ENCODE peak calls at places on chromosome 14, in ten cellular contexts. One of them, this sample, is unnamed.

GRCh38 chr14:72128629-72129028 is 196.4 kb downstream of the RGS6 start:
- DNase-seq in mammary epithelial cell: no peak
- DNase-seq in left ventricle myocardium inferior: no peak
- DNase-seq in psoas muscle: no peak
- DNase-seq in A549: no peak
- DNase-seq in HFFc6: no peak
- DNase-seq in sigmoid colon: no peak
- DNase-seq in CD8-positive, alpha-beta T cell: no peak
- DNase-seq in mesothelial cell of epicardium: no peak
- DNase-seq in AG04450: no peak
- DNase-seq in this sample: no peak

GRCh38 chr14:105859717-105860614 is 333.6 kb downstream of the TMEM121 start:
- DNase-seq in HFFc6: no peak
- DNase-seq in CD8-positive, alpha-beta T cell: peak
- DNase-seq in mammary epithelial cell: no peak
- DNase-seq in mesothelial cell of epicardium: peak
- DNase-seq in sigmoid colon: peak
- DNase-seq in A549: no peak
- DNase-seq in AG04450: no peak
- DNase-seq in left ventricle myocardium inferior: peak
- DNase-seq in psoas muscle: peak
- DNase-seq in this sample: peak

GRCh38 chr14:24814944-24815343 is 181.0 kb upstream of the GZMB start:
- DNase-seq in mesothelial cell of epicardium: no peak
- DNase-seq in sigmoid colon: no peak
- DNase-seq in mammary epithelial cell: no peak
- DNase-seq in AG04450: no peak
- DNase-seq in A549: no peak
- DNase-seq in HFFc6: no peak
- DNase-seq in CD8-positive, alpha-beta T cell: no peak
- DNase-seq in left ventricle myocardium inferior: no peak
- DNase-seq in psoas muscle: no peak
- DNase-seq in this sample: no peak

GRCh38 chr14:26722258-26722657 is 124.4 kb upstream of the NOVA1 start:
- DNase-seq in AG04450: no peak
- DNase-seq in A549: no peak
- DNase-seq in mesothelial cell of epicardium: no peak
- DNase-seq in psoas muscle: no peak
- DNase-seq in HFFc6: no peak
- DNase-seq in mammary epithelial cell: no peak
- DNase-seq in sigmoid colon: no peak
- DNase-seq in CD8-positive, alpha-beta T cell: no peak
- DNase-seq in left ventricle myocardium inferior: no peak
- DNase-seq in this sample: no peak

GRCh38 chr14:39739796-39740195 is 307.6 kb upstream of the FBXO33 start:
- DNase-seq in AG04450: no peak
- DNase-seq in sigmoid colon: no peak
- DNase-seq in psoas muscle: no peak
- DNase-seq in mesothelial cell of epicardium: no peak
- DNase-seq in mammary epithelial cell: no peak
- DNase-seq in A549: no peak
- DNase-seq in left ventricle myocardium inferior: peak
- DNase-seq in CD8-positive, alpha-beta T cell: no peak
- DNase-seq in HFFc6: no peak
- DNase-seq in this sample: no peak

GRCh38 chr14:60736494-60736893 is 1.9 kb downstream of the MNAT1 start:
- DNase-seq in AG04450: no peak
- DNase-seq in psoas muscle: no peak
- DNase-seq in HFFc6: peak
- DNase-seq in mammary epithelial cell: peak
- DNase-seq in CD8-positive, alpha-beta T cell: no peak
- DNase-seq in sigmoid colon: no peak
- DNase-seq in left ventricle myocardium inferior: no peak
- DNase-seq in mesothelial cell of epicardium: no peak
- DNase-seq in A549: peak
- DNase-seq in this sample: no peak

GRCh38 chr14:89085154-89086059 is 261.0 kb downstream of the TTC8 start:
- DNase-seq in psoas muscle: no peak
- DNase-seq in left ventricle myocardium inferior: peak
- DNase-seq in HFFc6: no peak
- DNase-seq in CD8-positive, alpha-beta T cell: no peak
- DNase-seq in mesothelial cell of epicardium: no peak
- DNase-seq in sigmoid colon: no peak
- DNase-seq in A549: no peak
- DNase-seq in AG04450: no peak
- DNase-seq in mammary epithelial cell: no peak
- DNase-seq in this sample: no peak

GRCh38 chr14:97776890-97777564 is 979.8 kb downstream of the VRK1 start:
- DNase-seq in sigmoid colon: no peak
- DNase-seq in AG04450: no peak
- DNase-seq in mammary epithelial cell: no peak
- DNase-seq in left ventricle myocardium inferior: no peak
- DNase-seq in CD8-positive, alpha-beta T cell: no peak
- DNase-seq in psoas muscle: no peak
- DNase-seq in HFFc6: no peak
- DNase-seq in mesothelial cell of epicardium: no peak
- DNase-seq in A549: no peak
- DNase-seq in this sample: no peak

GRCh38 chr14:91533623-91534022 is 23.5 kb upstream of the PPP4R3A start:
- DNase-seq in CD8-positive, alpha-beta T cell: no peak
- DNase-seq in mesothelial cell of epicardium: no peak
- DNase-seq in psoas muscle: no peak
- DNase-seq in A549: no peak
- DNase-seq in sigmoid colon: no peak
- DNase-seq in AG04450: no peak
- DNase-seq in left ventricle myocardium inferior: no peak
- DNase-seq in HFFc6: no peak
- DNase-seq in mammary epithelial cell: no peak
- DNase-seq in this sample: no peak

GRCh38 chr14:37890095-37890494 is 294.7 kb downstream of the TTC6 start:
- DNase-seq in psoas muscle: no peak
- DNase-seq in A549: no peak
- DNase-seq in sigmoid colon: no peak
- DNase-seq in mammary epithelial cell: no peak
- DNase-seq in left ventricle myocardium inferior: no peak
- DNase-seq in HFFc6: no peak
- DNase-seq in CD8-positive, alpha-beta T cell: no peak
- DNase-seq in AG04450: no peak
- DNase-seq in mesothelial cell of epicardium: no peak
- DNase-seq in this sample: no peak

GRCh38 chr14:67539116-67539515 is 6.0 kb downstream of the PLEKHH1 start:
- DNase-seq in sigmoid colon: peak
- DNase-seq in mammary epithelial cell: no peak
- DNase-seq in A549: no peak
- DNase-seq in psoas muscle: no peak
- DNase-seq in CD8-positive, alpha-beta T cell: no peak
- DNase-seq in mesothelial cell of epicardium: no peak
- DNase-seq in left ventricle myocardium inferior: no peak
- DNase-seq in AG04450: no peak
- DNase-seq in HFFc6: no peak
- DNase-seq in this sample: no peak

DNA sequence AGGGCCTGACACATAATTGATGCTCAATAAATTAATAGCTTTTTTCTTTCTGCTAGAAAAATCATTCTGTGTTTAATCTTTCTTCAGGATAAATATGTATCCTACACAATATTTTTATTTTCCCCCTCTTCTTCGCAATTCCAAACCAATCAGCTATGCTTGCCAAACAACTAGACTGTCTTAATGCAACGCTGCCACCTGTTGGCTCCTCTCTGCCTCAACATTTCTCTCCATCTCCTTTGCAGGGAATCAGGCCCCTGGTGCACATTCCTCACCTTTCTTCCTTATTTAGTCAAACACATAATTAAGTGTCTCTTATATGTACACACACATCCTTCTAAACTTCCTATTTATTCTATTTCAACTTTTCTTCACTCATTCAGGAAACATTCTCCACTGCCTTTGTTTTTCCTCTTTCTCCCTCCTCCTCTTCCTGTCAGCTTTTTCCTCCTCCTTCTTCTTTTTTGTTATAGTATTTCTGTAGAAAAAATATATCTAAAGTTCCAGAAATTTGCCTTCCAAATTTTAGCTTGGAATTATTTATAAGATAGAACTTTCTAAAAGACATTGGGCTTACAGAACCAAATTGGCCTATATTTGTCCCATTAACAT is 406.0 kb downstream of the PRKD1 start:
- DNase-seq in HFFc6: peak
- DNase-seq in mesothelial cell of epicardium: no peak
- DNase-seq in CD8-positive, alpha-beta T cell: no peak
- DNase-seq in A549: no peak
- DNase-seq in left ventricle myocardium inferior: no peak
- DNase-seq in AG04450: no peak
- DNase-seq in sigmoid colon: no peak
- DNase-seq in mammary epithelial cell: no peak
- DNase-seq in psoas muscle: no peak
- DNase-seq in this sample: no peak
- TF ChIP-seq CTCF in HFFc6: peak
- TF ChIP-seq CTCF in mesothelial cell of epicardium: no peak
- TF ChIP-seq CTCF in CD8-positive, alpha-beta T cell: no peak
- TF ChIP-seq CTCF in A549: no peak
- TF ChIP-seq CTCF in left ventricle myocardium inferior: no peak
- TF ChIP-seq CTCF in AG04450: peak
- TF ChIP-seq CTCF in sigmoid colon: no peak
- TF ChIP-seq CTCF in mammary epithelial cell: no peak
- TF ChIP-seq CTCF in psoas muscle: no peak
- TF ChIP-seq CTCF in this sample: peak

DNA sequence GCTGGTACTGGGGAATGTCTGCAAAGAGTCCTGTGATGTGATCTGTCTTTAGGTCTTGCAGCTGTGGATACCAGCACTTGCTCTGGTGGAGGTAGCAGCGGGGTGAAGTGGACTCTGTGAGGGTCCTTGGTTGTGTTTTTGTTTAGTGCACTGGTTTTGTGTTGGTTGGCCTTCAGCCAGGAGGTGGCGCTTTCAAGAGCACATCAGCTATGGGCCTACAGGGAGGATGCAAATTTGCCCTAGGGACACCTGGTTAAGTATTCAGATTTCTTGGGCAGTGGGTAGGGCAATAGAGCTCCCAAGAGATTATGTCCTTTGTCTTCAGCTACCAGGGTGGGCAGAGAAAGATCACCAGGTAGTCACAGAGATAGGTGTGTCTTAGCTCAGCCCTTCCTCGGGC is 63.8 kb downstream of the PTGER2 start:
- DNase-seq in mammary epithelial cell: no peak
- DNase-seq in sigmoid colon: no peak
- DNase-seq in CD8-positive, alpha-beta T cell: no peak
- DNase-seq in A549: no peak
- DNase-seq in left ventricle myocardium inferior: no peak
- DNase-seq in psoas muscle: no peak
- DNase-seq in mesothelial cell of epicardium: no peak
- DNase-seq in AG04450: no peak
- DNase-seq in HFFc6: no peak
- DNase-seq in this sample: no peak
- TF ChIP-seq CTCF in mammary epithelial cell: no peak
- TF ChIP-seq CTCF in sigmoid colon: no peak
- TF ChIP-seq CTCF in CD8-positive, alpha-beta T cell: no peak
- TF ChIP-seq CTCF in A549: no peak
- TF ChIP-seq CTCF in left ventricle myocardium inferior: no peak
- TF ChIP-seq CTCF in psoas muscle: no peak
- TF ChIP-seq CTCF in mesothelial cell of epicardium: no peak
- TF ChIP-seq CTCF in AG04450: no peak
- TF ChIP-seq CTCF in HFFc6: no peak
- TF ChIP-seq CTCF in this sample: no peak

GRCh38 chr14:71122866-71123565 is 215.8 kb downstream of the PCNX1 start:
- DNase-seq in A549: no peak
- DNase-seq in HFFc6: no peak
- DNase-seq in AG04450: no peak
- DNase-seq in CD8-positive, alpha-beta T cell: no peak
- DNase-seq in psoas muscle: no peak
- DNase-seq in mesothelial cell of epicardium: no peak
- DNase-seq in left ventricle myocardium inferior: no peak
- DNase-seq in sigmoid colon: no peak
- DNase-seq in mammary epithelial cell: no peak
- DNase-seq in this sample: peak

GRCh38 chr14:71119075-71119474 is 211.8 kb downstream of the PCNX1 start:
- DNase-seq in HFFc6: peak
- DNase-seq in psoas muscle: no peak
- DNase-seq in AG04450: no peak
- DNase-seq in A549: no peak
- DNase-seq in CD8-positive, alpha-beta T cell: no peak
- DNase-seq in sigmoid colon: no peak
- DNase-seq in mammary epithelial cell: peak
- DNase-seq in mesothelial cell of epicardium: no peak
- DNase-seq in left ventricle myocardium inferior: no peak
- DNase-seq in this sample: peak

GRCh38 chr14:71123579-71124135 is 216.4 kb downstream of the PCNX1 start:
- DNase-seq in left ventricle myocardium inferior: no peak
- DNase-seq in CD8-positive, alpha-beta T cell: no peak
- DNase-seq in AG04450: no peak
- DNase-seq in HFFc6: no peak
- DNase-seq in psoas muscle: no peak
- DNase-seq in A549: no peak
- DNase-seq in sigmoid colon: no peak
- DNase-seq in mammary epithelial cell: no peak
- DNase-seq in mesothelial cell of epicardium: no peak
- DNase-seq in this sample: peak

GRCh38 chr14:71119832-71120231 is 212.6 kb downstream of the PCNX1 start:
- DNase-seq in psoas muscle: no peak
- DNase-seq in A549: no peak
- DNase-seq in CD8-positive, alpha-beta T cell: no peak
- DNase-seq in left ventricle myocardium inferior: no peak
- DNase-seq in sigmoid colon: no peak
- DNase-seq in mammary epithelial cell: no peak
- DNase-seq in AG04450: no peak
- DNase-seq in mesothelial cell of epicardium: no peak
- DNase-seq in HFFc6: no peak
- DNase-seq in this sample: no peak

DNA sequence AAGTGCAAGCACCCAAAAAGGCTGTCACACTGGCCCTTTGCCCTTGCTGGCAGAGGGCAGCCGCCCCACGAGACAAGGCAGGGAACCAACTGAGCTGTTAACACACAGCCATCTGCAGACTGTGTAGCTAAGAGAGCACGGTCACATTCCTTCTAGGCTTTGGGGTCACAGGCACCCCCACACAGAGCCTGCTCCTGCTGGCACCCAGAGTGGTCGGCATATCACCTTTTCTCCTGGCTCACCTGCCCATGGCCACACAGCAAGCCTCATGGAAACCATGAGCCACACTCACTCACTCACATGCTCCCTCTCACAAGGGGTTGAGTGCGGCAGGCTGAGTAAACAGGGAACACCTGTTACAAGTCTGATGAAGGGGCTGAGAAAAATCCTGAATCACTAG is 214.5 kb downstream of the PCNX1 start:
- DNase-seq in left ventricle myocardium inferior: no peak
- DNase-seq in AG04450: no peak
- DNase-seq in psoas muscle: no peak
- DNase-seq in sigmoid colon: no peak
- DNase-seq in mammary epithelial cell: no peak
- DNase-seq in mesothelial cell of epicardium: no peak
- DNase-seq in CD8-positive, alpha-beta T cell: no peak
- DNase-seq in HFFc6: no peak
- DNase-seq in A549: no peak
- DNase-seq in this sample: peak
- TF ChIP-seq CTCF in left ventricle myocardium inferior: no peak
- TF ChIP-seq CTCF in AG04450: no peak
- TF ChIP-seq CTCF in psoas muscle: no peak
- TF ChIP-seq CTCF in sigmoid colon: no peak
- TF ChIP-seq CTCF in mammary epithelial cell: no peak
- TF ChIP-seq CTCF in mesothelial cell of epicardium: no peak
- TF ChIP-seq CTCF in CD8-positive, alpha-beta T cell: no peak
- TF ChIP-seq CTCF in HFFc6: no peak
- TF ChIP-seq CTCF in A549: no peak
- TF ChIP-seq CTCF in this sample: no peak

GRCh38 chr14:82872494-82872893 is 1338.8 kb upstream of the SEL1L start:
- DNase-seq in mammary epithelial cell: no peak
- DNase-seq in HFFc6: no peak
- DNase-seq in mesothelial cell of epicardium: no peak
- DNase-seq in sigmoid colon: no peak
- DNase-seq in psoas muscle: no peak
- DNase-seq in CD8-positive, alpha-beta T cell: no peak
- DNase-seq in AG04450: no peak
- DNase-seq in left ventricle myocardium inferior: no peak
- DNase-seq in A549: peak
- DNase-seq in this sample: no peak
- TF ChIP-seq CTCF in mammary epithelial cell: no peak
- TF ChIP-seq CTCF in HFFc6: no peak
- TF ChIP-seq CTCF in mesothelial cell of epicardium: no peak
- TF ChIP-seq CTCF in sigmoid colon: no peak
- TF ChIP-seq CTCF in psoas muscle: no peak
- TF ChIP-seq CTCF in CD8-positive, alpha-beta T cell: no peak
- TF ChIP-seq CTCF in AG04450: peak
- TF ChIP-seq CTCF in left ventricle myocardium inferior: peak
- TF ChIP-seq CTCF in A549: no peak
- TF ChIP-seq CTCF in this sample: peak